ENCODE peak calls at places on chromosomes 4 and X, in ten cellular contexts. K, P, N, D, M, O, E, Y, G and U are unnamed samples.

GRCh38 chrX:115229337-115229991 is 4.4 kb downstream of the LRCH2 start:
- DNase-seq in M (no peak), G (no peak), Y (no peak), O (no peak), K (no peak), E (no peak), N (no peak), P (no peak), D (no peak), U (no peak)

GRCh38 chrX:1679238-1679637 is 64.4 kb downstream of the ASMT start:
- DNase-seq in N (no peak), Y (no peak), P (no peak), O (no peak), E (no peak), D (no peak), K (no peak), M (no peak), G (no peak), U (no peak)

GRCh38 chr4:7612311-7612710 is 177.6 kb upstream of the PSAPL1 start:
- DNase-seq in O (no peak), D (no peak), P (no peak), Y (no peak), M (no peak), K (no peak), E (no peak), N (no peak), G (no peak), U (no peak)

GRCh38 chrX:110045421-110045820 is 42.5 kb downstream of the TMEM164 start:
- DNase-seq in E (no peak), G (no peak), D (no peak), O (no peak), M (no peak), P (no peak), K (no peak), N (no peak), Y (no peak), U (no peak)

GRCh38 chrX:37975421-37975820 is 30.9 kb upstream of the SYTL5 start:
- DNase-seq in K (no peak), P (peak), G (no peak), D (no peak), Y (no peak), M (no peak), E (no peak), O (no peak), N (no peak), U (no peak)

GRCh38 chr4:41977709-41978108 is 3.8 kb upstream of the DCAF4L1 start:
- DNase-seq in E (no peak), N (no peak), K (no peak), O (no peak), D (no peak), M (no peak), G (no peak), Y (no peak), P (no peak), U (no peak)

GRCh38 chr4:112348488-112349158 is 51.5 kb downstream of the ALPK1 start:
- DNase-seq in K (no peak), M (peak), E (peak), O (no peak), P (peak), D (no peak), Y (no peak), N (peak), G (no peak), U (no peak)

GRCh38 chr4:26223160-26223559 is 97.7 kb upstream of the RBPJ start:
- DNase-seq in D (no peak), O (no peak), Y (no peak), G (no peak), K (no peak), N (no peak), E (no peak), P (no peak), M (no peak), U (no peak)

GRCh38 chr4:11748169-11748872 is 319.6 kb upstream of the HS3ST1 start:
- DNase-seq in N (no peak), G (no peak), P (no peak), O (no peak), E (no peak), Y (no peak), M (no peak), K (no peak), D (no peak), U (no peak)

GRCh38 chr4:15755321-15755750 is 22.8 kb upstream of the CD38 start:
- DNase-seq in D (no peak), E (no peak), M (no peak), Y (no peak), K (no peak), G (no peak), N (no peak), O (no peak), P (no peak), U (no peak)

GRCh38 chrX:152074163-152074562 is 64.2 kb downstream of the MAGEA10 start:
- DNase-seq in N (no peak), P (no peak), E (no peak), D (no peak), K (no peak), G (no peak), M (no peak), Y (no peak), O (no peak), U (no peak)

GRCh38 chr4:39565925-39566630 is 38.8 kb upstream of the UGDH start:
- DNase-seq in E (no peak), G (no peak), D (no peak), N (no peak), K (no peak), M (no peak), O (no peak), P (no peak), Y (no peak), U (no peak)

GRCh38 chr4:109801895-109802319 is at the start of gene CFI:
- DNase-seq in D (no peak), Y (no peak), K (no peak), G (no peak), N (no peak), M (no peak), E (no peak), O (no peak), P (peak), U (no peak)
- TF ChIP-seq POLR2A in D (no peak), Y (no peak), K (no peak), G (no peak), N (no peak), M (no peak), E (no peak), O (no peak), P (no peak), U (no peak)

GRCh38 chrX:119986203-119986602 is 42.7 kb upstream of the NKAP start:
- DNase-seq in M (no peak), Y (no peak), K (no peak), O (no peak), N (no peak), E (no peak), G (no peak), P (no peak), D (no peak), U (no peak)
- TF ChIP-seq POLR2AphosphoS5 in M (no peak), Y (no peak), K (no peak), O (no peak), N (no peak), E (no peak), G (no peak), P (no peak), D (no peak), U (no peak)

DNA sequence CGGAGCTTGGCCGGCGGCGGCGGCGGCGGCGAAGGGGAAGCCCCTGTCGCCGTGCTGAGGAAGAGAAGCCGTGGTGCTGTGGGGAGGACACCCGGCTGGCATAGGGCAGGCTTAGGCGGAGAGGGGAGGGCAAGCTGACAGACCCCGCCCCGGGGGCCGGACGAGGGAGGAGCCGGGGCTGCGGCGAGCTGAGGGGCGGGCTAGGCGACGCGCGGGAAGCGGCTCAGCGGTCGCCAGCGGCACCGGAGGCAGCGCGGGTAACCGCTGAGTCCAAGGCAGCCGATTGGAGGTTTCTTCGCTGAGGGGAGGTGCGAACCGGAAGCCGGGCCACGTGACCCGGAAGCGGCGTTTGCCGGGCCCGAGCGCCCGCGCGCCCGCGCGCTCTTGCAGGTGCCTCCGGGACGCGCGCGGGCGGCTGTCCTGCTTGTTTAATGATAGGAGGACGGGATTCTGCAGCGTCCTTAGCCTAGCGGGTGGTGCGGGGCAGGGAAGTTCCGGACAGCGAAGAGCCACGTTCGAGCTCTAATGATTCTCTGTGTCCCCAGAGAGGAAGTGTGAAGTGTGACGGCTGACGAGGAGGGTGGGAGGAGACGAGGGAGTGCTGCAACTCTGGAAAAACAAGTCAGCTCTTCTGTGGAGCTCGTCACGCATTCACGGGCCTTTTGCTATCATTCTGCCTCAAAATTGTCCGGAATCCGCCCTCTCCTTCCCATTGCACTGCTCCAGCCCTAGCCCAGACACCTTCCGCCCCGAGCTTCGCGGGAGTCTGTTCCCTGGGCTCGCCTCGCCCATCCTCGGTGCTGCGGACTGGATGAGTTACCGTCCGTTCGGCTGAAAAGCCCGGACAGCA is at the start of gene AP1S2:
- DNase-seq in K (peak), Y (peak), P (peak), N (peak), M (peak), E (peak), O (peak), G (peak), D (peak), U (peak)
- TF ChIP-seq POLR2A in K (peak), Y (peak), P (no peak), N (peak), M (peak), E (peak), O (no peak), G (peak), D (no peak), U (peak)

GRCh38 chrX:119756926-119757635 is 1.3 kb upstream of the SOWAHD start:
- DNase-seq in P (peak), O (no peak), G (no peak), Y (peak), M (no peak), N (peak), D (peak), E (no peak), K (no peak), U (no peak)

GRCh38 chrX:119759333-119759766 is 962 bp downstream of the SOWAHD start:
- DNase-seq in O (no peak), G (peak), P (no peak), N (peak), Y (no peak), D (no peak), M (no peak), K (no peak), E (no peak), U (no peak)

GRCh38 chrX:119758682-119759332 is 419 bp downstream of the SOWAHD start:
- DNase-seq in Y (peak), D (peak), G (peak), M (no peak), K (no peak), N (peak), O (no peak), E (no peak), P (no peak), U (no peak)

GRCh38 chrX:119757646-119757978 is 776 bp upstream of the SOWAHD start:
- DNase-seq in O (no peak), N (no peak), G (no peak), M (no peak), P (no peak), Y (no peak), K (no peak), D (no peak), E (no peak), U (no peak)

DNA sequence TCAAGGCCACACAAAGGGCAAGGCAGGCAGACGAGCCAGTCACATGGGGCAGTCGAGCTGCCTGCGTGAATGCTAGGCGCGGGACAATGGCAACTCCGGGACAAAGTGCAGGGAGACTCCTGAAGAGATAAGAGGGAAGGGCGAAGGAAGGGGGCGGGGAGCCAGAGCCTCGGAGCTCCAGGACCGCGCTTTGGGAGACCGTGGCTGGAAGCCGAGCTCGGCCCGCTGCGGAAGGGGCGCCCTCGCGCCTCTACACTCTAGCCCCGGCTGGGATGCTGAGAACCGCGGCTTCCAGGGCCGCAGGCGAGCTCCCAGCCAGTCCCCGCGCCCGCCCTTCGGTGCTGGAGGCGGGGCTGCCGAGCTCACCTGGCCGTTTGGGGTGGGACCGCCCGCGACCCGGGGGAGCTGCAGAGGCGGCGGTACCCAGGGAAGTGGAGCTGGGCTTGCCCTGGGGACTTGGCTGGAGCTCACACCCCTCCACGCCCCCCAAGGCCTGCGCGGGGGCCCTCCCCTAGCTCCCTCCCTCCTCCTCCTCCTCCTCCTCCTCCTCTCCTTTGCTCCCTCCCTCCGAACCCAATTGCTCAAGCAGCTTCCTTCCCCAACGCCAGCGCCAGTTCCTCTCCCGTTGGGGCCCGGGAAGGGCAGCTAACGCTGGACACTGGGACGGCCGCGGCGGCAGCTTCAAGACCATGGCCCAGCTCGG is at the start of gene SOWAHD:
- DNase-seq in G (peak), E (no peak), M (no peak), K (peak), Y (peak), N (peak), O (peak), P (peak), D (peak), U (no peak)
- TF ChIP-seq POLR2AphosphoS5 in G (peak), E (no peak), M (no peak), K (no peak), Y (peak), N (peak), O (no peak), P (no peak), D (no peak), U (no peak)

GRCh38 chrX:104165894-104166734 is at the start of gene FAM199X:
- DNase-seq in K (peak), O (peak), P (peak), Y (peak), D (peak), E (peak), N (peak), G (peak), M (peak), U (peak)
- TF ChIP-seq POLR2A in K (no peak), O (no peak), P (peak), Y (peak), D (no peak), E (no peak), N (peak), G (no peak), M (peak), U (peak)

GRCh38 chr4:67204441-67204840 is 340.9 kb downstream of the CENPC start:
- DNase-seq in O (no peak), K (no peak), Y (no peak), P (no peak), N (no peak), M (no peak), E (no peak), G (no peak), D (no peak), U (no peak)
- TF ChIP-seq POLR2AphosphoS5 in O (no peak), K (no peak), Y (no peak), P (no peak), N (no peak), M (no peak), E (no peak), G (no peak), D (no peak), U (no peak)

GRCh38 chrX:155028192-155028591 is 1.5 kb downstream of the FUNDC2 start:
- DNase-seq in M (no peak), D (no peak), P (no peak), Y (no peak), O (no peak), G (no peak), E (no peak), N (no peak), K (no peak), U (no peak)

GRCh38 chrX:155028749-155029360 is 2.2 kb downstream of the FUNDC2 start:
- DNase-seq in K (no peak), P (no peak), M (no peak), D (no peak), N (no peak), O (no peak), E (no peak), G (no peak), Y (no peak), U (no peak)

GRCh38 chrX:155027509-155028066 is 944 bp downstream of the FUNDC2 start:
- DNase-seq in P (peak), N (no peak), G (no peak), Y (no peak), O (no peak), E (no peak), M (peak), D (no peak), K (peak), U (no peak)

GRCh38 chrX:155026420-155026726 is 271 bp upstream of the FUNDC2 start:
- DNase-seq in K (no peak), D (no peak), N (no peak), O (no peak), M (no peak), P (no peak), G (no peak), Y (no peak), E (no peak), U (no peak)

GRCh38 chrX:155026727-155027508 is at the start of gene FUNDC2:
- DNase-seq in D (peak), G (peak), Y (peak), P (peak), K (peak), M (peak), O (peak), N (peak), E (peak), U (peak)
- TF ChIP-seq POLR2A in D (no peak), G (no peak), Y (peak), P (peak), K (peak), M (peak), O (no peak), N (peak), E (no peak), U (peak)

GRCh38 chr4:122665148-122665547 is 44.3 kb upstream of the IL21 start:
- DNase-seq in Y (no peak), O (no peak), E (no peak), D (no peak), P (no peak), K (no peak), M (no peak), N (no peak), G (no peak), U (no peak)
- TF ChIP-seq POLR2AphosphoS5 in Y (peak), O (no peak), E (no peak), D (no peak), P (no peak), K (peak), M (no peak), N (no peak), G (no peak), U (no peak)

GRCh38 chr4:141763373-141763772 is 127.0 kb downstream of the IL15 start:
- DNase-seq in M (no peak), E (no peak), P (no peak), K (no peak), D (no peak), G (no peak), N (no peak), Y (no peak), O (no peak), U (no peak)
- TF ChIP-seq POLR2A in M (no peak), E (no peak), P (no peak), K (no peak), D (no peak), G (no peak), N (no peak), Y (no peak), O (no peak), U (no peak)